ENCODE peak calls at places on chromosome 7, in ten cellular contexts. R is prostate gland, D is testis, E is ovary, P is HCT116, K is right lobe of liver, B is IMR-90, H is tibial nerve, T is Peyer's patch, I is GM12878. S is an unnamed sample.

GRCh38 chr7:1169409-1170368 is 9.7 kb upstream of the ZFAND2A start:
- DNase-seq in R (peak; percentile 51), D (peak; percentile 94), E (peak; percentile 68), P (no peak), K (peak; percentile 80), B (no peak), H (peak; percentile 76), T (peak; percentile 96), I (peak; percentile 56), S (peak; percentile 90)

GRCh38 chr7:116443101-116443523 is 56.4 kb upstream of the CAV2 start:
- DNase-seq in R (no peak), D (no peak), E (no peak), P (peak; percentile 97), K (no peak), B (peak; percentile 97), H (no peak), T (no peak), I (no peak), S (no peak)

GRCh38 chr7:14761506-14762296 is 140.8 kb downstream of the DGKB start:
- DNase-seq in R (peak; percentile 74), D (peak; percentile 20), E (no peak), P (no peak), K (no peak), B (peak; percentile 79), H (no peak), T (no peak), I (no peak), S (peak; percentile 8)

GRCh38 chr7:135190703-135191102 is 20.2 kb upstream of the CYREN start:
- DNase-seq in R (no peak), D (no peak), E (no peak), P (no peak), K (no peak), B (no peak), H (no peak), T (no peak), I (no peak), S (no peak)

GRCh38 chr7:8442814-8443304 is 9.4 kb downstream of the NXPH1 start:
- DNase-seq in R (no peak), D (peak; percentile 78), E (no peak), P (no peak), K (peak; percentile 54), B (no peak), H (no peak), T (no peak), I (no peak), S (peak; percentile 76)

GRCh38 chr7:116098175-116098574 is 67.6 kb upstream of the TFEC start:
- DNase-seq in R (no peak), D (no peak), E (no peak), P (no peak), K (no peak), B (no peak), H (no peak), T (no peak), I (no peak), S (no peak)

GRCh38 chr7:27143022-27143949 is at the start of gene HOXA5:
- DNase-seq in R (peak; percentile 80), D (peak; percentile 72), E (no peak), P (no peak), K (no peak), B (peak; percentile 100), H (no peak), T (peak; percentile 84), I (no peak), S (peak; percentile 96)

GRCh38 chr7:35968140-35968940 is 167.5 kb downstream of the SEPTIN7 start:
- DNase-seq in R (no peak), D (no peak), E (no peak), P (no peak), K (no peak), B (no peak), H (no peak), T (no peak), I (no peak), S (no peak)

GRCh38 chr7:152481082-152481481 is 45.3 kb upstream of the KMT2C start:
- DNase-seq in R (no peak), D (no peak), E (no peak), P (no peak), K (no peak), B (no peak), H (no peak), T (no peak), I (no peak), S (no peak)

GRCh38 chr7:108824840-108825540 is 255.3 kb downstream of the DNAJB9 start:
- DNase-seq in R (no peak), D (no peak), E (no peak), P (peak; percentile 26), K (no peak), B (peak; percentile 16), H (no peak), T (no peak), I (no peak), S (no peak)

GRCh38 chr7:114703677-114704076 is 218.2 kb upstream of the MDFIC start:
- DNase-seq in R (no peak), D (peak; percentile 23), E (no peak), P (no peak), K (no peak), B (peak; percentile 42), H (no peak), T (no peak), I (no peak), S (peak; percentile 94)

GRCh38 chr7:125059861-125060456 is 130.3 kb upstream of the POT1 start:
- DNase-seq in R (no peak), D (no peak), E (no peak), P (no peak), K (no peak), B (peak; percentile 3), H (no peak), T (no peak), I (no peak), S (no peak)

DNA sequence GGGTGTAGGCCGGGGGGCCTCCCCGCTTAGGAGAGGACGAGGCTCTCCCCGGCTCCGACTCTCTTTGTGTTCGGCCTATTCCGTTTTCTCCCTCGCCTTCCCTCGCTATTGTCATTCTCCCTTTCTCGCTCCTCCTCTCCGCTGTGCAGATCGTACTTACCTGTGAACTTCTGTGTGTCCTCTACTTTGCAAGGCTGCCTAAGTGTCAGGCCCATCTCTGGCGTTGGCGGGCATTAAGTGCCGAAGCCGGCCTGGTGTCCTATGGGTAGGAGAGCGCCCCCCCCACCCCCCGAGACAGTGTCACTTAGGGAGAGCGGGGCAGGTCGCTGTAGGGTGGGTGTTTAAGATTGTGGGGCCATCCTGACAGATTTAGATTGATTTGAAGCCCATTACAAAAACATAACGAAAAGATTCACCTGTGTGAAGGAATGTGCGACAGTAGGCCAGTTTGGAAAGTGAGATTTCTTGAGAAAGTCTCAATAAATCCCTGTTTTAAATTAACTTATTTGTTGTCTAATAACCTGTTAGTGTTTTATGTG is 579 bp downstream of the RBM33 start:
- DNase-seq in R (peak; percentile 15), D (peak; percentile 69), E (peak; percentile 9), P (no peak), K (peak; percentile 56), B (no peak), H (no peak), T (peak; percentile 63), I (no peak), S (peak; percentile 35)
- TF ChIP-seq POLR2A in R (no peak), D (no peak), E (no peak), P (no peak), K (no peak), B (no peak), H (no peak), T (no peak), I (peak; percentile 6), S (no peak)

DNA sequence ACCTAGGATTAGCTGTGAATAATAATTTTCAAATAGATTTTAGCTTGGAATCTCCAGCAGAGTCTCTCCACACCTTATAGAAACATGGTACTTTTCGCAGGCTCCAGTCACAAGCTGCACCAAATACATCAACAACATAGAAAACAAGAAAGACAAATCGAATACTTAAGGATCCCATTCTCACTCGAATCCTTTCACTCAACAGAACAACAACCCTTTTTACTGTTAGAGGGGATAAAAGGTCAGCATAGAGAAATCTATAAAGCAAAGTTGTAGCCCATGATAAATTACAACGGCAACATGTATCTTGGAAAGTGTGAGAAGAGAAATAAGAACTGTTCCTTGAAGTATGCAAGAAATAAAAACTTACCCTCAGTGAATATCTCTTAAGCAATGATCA is 8.2 kb downstream of the DLX6 start:
- DNase-seq in R (no peak), D (no peak), E (no peak), P (no peak), K (no peak), B (no peak), H (no peak), T (no peak), I (no peak), S (no peak)
- H3K27me3 ChIP-seq in R (peaks cover 24% of the 10 kb centered on the region), D (no peaks in the 10 kb centered on the region), E (no peaks in the 10 kb centered on the region), P (peaks cover 72% of the 10 kb centered on the region), K (peaks cover 10% of the 10 kb centered on the region), B (peaks cover 63% of the 10 kb centered on the region), H (peaks cover 5% of the 10 kb centered on the region), T (no peaks in the 10 kb centered on the region), I (peaks cover 16% of the 10 kb centered on the region), S (peaks cover 95% of the 10 kb centered on the region)

DNA sequence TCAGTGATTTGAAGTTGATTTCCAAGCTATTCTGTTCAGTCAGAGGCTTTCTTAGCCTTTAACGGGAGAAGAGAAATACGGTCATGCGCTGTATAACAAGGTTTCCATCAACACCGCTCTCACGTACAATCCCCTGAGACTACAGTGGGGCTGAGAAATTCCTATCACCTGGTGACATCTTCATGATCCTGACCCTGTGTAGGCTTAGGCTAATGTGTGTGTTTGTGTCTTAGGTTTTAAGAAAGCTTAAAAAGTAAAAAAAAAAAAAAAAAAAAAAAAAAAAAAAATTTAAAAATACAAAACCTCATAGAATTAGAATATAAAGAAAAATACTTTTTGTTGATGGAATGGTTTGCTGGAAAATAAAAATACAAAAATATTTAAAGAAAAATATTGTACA is 1.8 kb downstream of the ZNF862 start:
- DNase-seq in R (no peak), D (no peak), E (no peak), P (no peak), K (no peak), B (no peak), H (no peak), T (no peak), I (no peak), S (no peak)
- H3K27ac ChIP-seq in R (no peak overlapping the region), D (no peak overlapping the region), E (no peak overlapping the region), P (no peak overlapping the region), K (no peak overlapping the region), B (no peak overlapping the region), H (no peak overlapping the region), T (no peak overlapping the region), I (no peak overlapping the region), S (no peak overlapping the region)

GRCh38 chr7:96713037-96713436 is 3.4 kb upstream of the SEM1 start:
- DNase-seq in R (no peak), D (no peak), E (no peak), P (no peak), K (no peak), B (no peak), H (no peak), T (no peak), I (no peak), S (no peak)

GRCh38 chr7:96707901-96708774 is 1.5 kb downstream of the SEM1 start:
- DNase-seq in R (no peak), D (no peak), E (no peak), P (no peak), K (no peak), B (no peak), H (no peak), T (no peak), I (no peak), S (no peak)

GRCh38 chr7:96708872-96709271 is 774 bp downstream of the SEM1 start:
- DNase-seq in R (no peak), D (no peak), E (no peak), P (no peak), K (no peak), B (no peak), H (no peak), T (no peak), I (no peak), S (no peak)

GRCh38 chr7:96710544-96710943 is 898 bp upstream of the SEM1 start:
- DNase-seq in R (no peak), D (no peak), E (no peak), P (no peak), K (no peak), B (no peak), H (no peak), T (no peak), I (no peak), S (no peak)

GRCh38 chr7:96709381-96710228 is at the start of gene SEM1:
- DNase-seq in R (peak; percentile 89), D (peak; percentile 96), E (peak; percentile 82), P (peak; percentile 77), K (peak; percentile 90), B (peak; percentile 84), H (peak; percentile 68), T (peak; percentile 93), I (peak; percentile 40), S (peak; percentile 85)
- TF ChIP-seq POLR2A in R (peak; percentile 36), D (peak; percentile 16), E (peak; percentile 51), P (peak; percentile 89), K (peak; percentile 63), B (peak; percentile 93), H (peak; percentile 41), T (no peak), I (peak; percentile 82), S (no peak)